ENCODE peak calls at places on chromosomes 16 and 17, in nine cellular contexts. W is SK-N-SH, K is NCI-H1105 treated with DMSO at 0.1 percent for 48 hours, G is right cardiac atrium, C is iris pigment epithelial cell, F is substantia nigra, H is NCI-H1930, J is NCI-H510A treated with DMSO at 0.1 percent for 48 hours, U is thoracic aorta. A is an unnamed sample.

GRCh38 chr17:31313982-31314787 is at the start of gene EVI2B:
- DNase-seq in W (no peak), K (no peak), G (no peak), C (peak), F (no peak), H (no peak), J (no peak), U (no peak), A (peak)

GRCh38 chr17:28072935-28073533 is 30.6 kb downstream of the NLK start:
- DNase-seq in W (no peak), K (no peak), G (no peak), C (no peak), F (no peak), H (no peak), J (no peak), U (no peak), A (no peak)

GRCh38 chr17:3602499-3602898 is 6.7 kb downstream of the TRPV1 start:
- DNase-seq in W (peak), K (no peak), G (no peak), C (peak), F (no peak), H (no peak), J (no peak), U (no peak), A (peak)

GRCh38 chr16:71311553-71312158 is 22.5 kb upstream of the CMTR2 start:
- DNase-seq in W (peak), K (peak), G (no peak), C (peak), F (no peak), H (no peak), J (no peak), U (no peak), A (peak)

GRCh38 chr17:65666869-65667268 is 105.4 kb upstream of the AXIN2 start:
- DNase-seq in W (no peak), K (no peak), G (no peak), C (no peak), F (no peak), H (no peak), J (no peak), U (no peak), A (no peak)

GRCh38 chr17:77442976-77443742 is 302.4 kb downstream of the SEC14L1 start:
- DNase-seq in W (no peak), K (no peak), G (no peak), C (no peak), F (no peak), H (no peak), J (no peak), U (no peak), A (no peak)

GRCh38 chr16:23505180-23505665 is 5.1 kb downstream of the GGA2 start:
- DNase-seq in W (no peak), K (no peak), G (no peak), C (no peak), F (no peak), H (no peak), J (no peak), U (no peak), A (no peak)

GRCh38 chr17:46851029-46851741 is at the start of gene WNT9B:
- DNase-seq in W (peak), K (peak), G (peak), C (no peak), F (no peak), H (peak), J (peak), U (no peak), A (no peak)

GRCh38 chr16:84390131-84390785 is 21.9 kb downstream of the ATP2C2 start:
- DNase-seq in W (no peak), K (no peak), G (no peak), C (no peak), F (no peak), H (no peak), J (no peak), U (no peak), A (no peak)

GRCh38 chr17:66964083-66964771 is at the start of gene CACNG4:
- DNase-seq in W (peak), K (peak), G (no peak), C (no peak), F (no peak), H (no peak), J (no peak), U (no peak), A (no peak)

GRCh38 chr16:79328327-79329162 is 272.0 kb downstream of the MAF start:
- DNase-seq in W (no peak), K (peak), G (no peak), C (no peak), F (no peak), H (no peak), J (no peak), U (no peak), A (peak)

GRCh38 chr16:72848759-72849664 is 198.9 kb downstream of the ZFHX3 start:
- DNase-seq in W (peak), K (peak), G (peak), C (peak), F (peak), H (no peak), J (peak), U (peak), A (peak)

GRCh38 chr17:49521521-49522185 is 26.6 kb downstream of the NGFR start:
- DNase-seq in W (peak), K (no peak), G (peak), C (no peak), F (no peak), H (no peak), J (no peak), U (no peak), A (no peak)

GRCh38 chr16:84526794-84527485 is 22.5 kb upstream of the MEAK7 start:
- DNase-seq in W (no peak), K (no peak), G (peak), C (peak), F (peak), H (no peak), J (no peak), U (no peak), A (no peak)

GRCh38 chr17:31067699-31068184 is 27.0 kb upstream of the NF1 start:
- DNase-seq in W (no peak), K (no peak), G (no peak), C (peak), F (no peak), H (no peak), J (no peak), U (no peak), A (peak)

GRCh38 chr17:17682737-17683675 is 1.7 kb downstream of the RAI1 start:
- DNase-seq in W (peak), K (peak), G (peak), C (peak), F (peak), H (no peak), J (peak), U (no peak), A (peak)

GRCh38 chr17:18172528-18173278 is 10.9 kb upstream of the ALKBH5 start:
- DNase-seq in W (peak), K (no peak), G (no peak), C (no peak), F (no peak), H (no peak), J (no peak), U (no peak), A (no peak)

GRCh38 chr16:2968738-2969544 is at the start of gene PAQR4:
- DNase-seq in W (peak), K (peak), G (peak), C (peak), F (peak), H (peak), J (peak), U (no peak), A (peak)

GRCh38 chr16:19520861-19521331 is 1.0 kb downstream of the GDE1 start:
- DNase-seq in W (no peak), K (no peak), G (no peak), C (peak), F (no peak), H (no peak), J (peak), U (no peak), A (peak)

GRCh38 chr17:1060991-1061390 is 64.1 kb downstream of the TIMM22 start:
- DNase-seq in W (no peak), K (no peak), G (peak), C (peak), F (no peak), H (no peak), J (no peak), U (peak), A (peak)

GRCh38 chr16:1197237-1197866 is 27.7 kb downstream of the TPSG1 start:
- DNase-seq in W (no peak), K (peak), G (no peak), C (no peak), F (no peak), H (no peak), J (no peak), U (no peak), A (no peak)

GRCh38 chr16:14489460-14489859 is 140.6 kb downstream of the PARN start:
- DNase-seq in W (peak), K (no peak), G (no peak), C (no peak), F (no peak), H (no peak), J (no peak), U (no peak), A (no peak)

GRCh38 chr17:16286947-16287562 is 66.2 kb downstream of the CENPV start:
- DNase-seq in W (no peak), K (no peak), G (peak), C (no peak), F (no peak), H (no peak), J (no peak), U (no peak), A (peak)

GRCh38 chr16:21940570-21940969 is 12.6 kb upstream of the UQCRC2 start:
- DNase-seq in W (no peak), K (no peak), G (no peak), C (no peak), F (no peak), H (no peak), J (no peak), U (no peak), A (no peak)

GRCh38 chr16:48812856-48813255 is 202.9 kb upstream of the N4BP1 start:
- DNase-seq in W (no peak), K (no peak), G (no peak), C (no peak), F (no peak), H (no peak), J (no peak), U (no peak), A (no peak)

A was measured in MCF 10A.